ENCODE peak calls at places on chromosomes 3 and 15, in five cellular contexts. L, V, K, T and Q are unnamed samples.

GRCh38 chr3:52237659-52238172 is 1.2 kb downstream of the TWF2 start:
- DNase-seq in V (peak), K (peak), L (peak), T (peak), Q (peak)

GRCh38 chr3:60742606-60743145 is 508.6 kb downstream of the FHIT start:
- DNase-seq in T (no peak), K (peak), L (peak), V (no peak), Q (no peak)

GRCh38 chr3:98657429-98657828 is 64.0 kb upstream of the CPOX start:
- DNase-seq in V (no peak), L (peak), T (peak), K (no peak), Q (no peak)

GRCh38 chr3:42680256-42680655 is 5.1 kb upstream of the KLHL40 start:
- DNase-seq in K (no peak), V (no peak), L (no peak), T (no peak), Q (no peak)

GRCh38 chr15:34314491-34314890 is 23.1 kb downstream of the SLC12A6 start:
- DNase-seq in T (no peak), V (no peak), K (no peak), L (no peak), Q (no peak)

GRCh38 chr3:27623085-27623753 is 98.9 kb downstream of the EOMES start:
- DNase-seq in K (peak), T (peak), V (no peak), L (no peak), Q (peak)

GRCh38 chr3:14791343-14791945 is 27.3 kb upstream of the FGD5 start:
- DNase-seq in K (peak), L (peak), V (peak), T (peak), Q (no peak)

GRCh38 chr3:55486101-55486856 is 827 bp downstream of the WNT5A start:
- DNase-seq in K (peak), L (peak), T (peak), V (peak), Q (peak)

GRCh38 chr3:126121074-126121473 is 37.1 kb upstream of the SLC41A3 start:
- DNase-seq in V (no peak), K (no peak), T (no peak), L (no peak), Q (peak)

GRCh38 chr3:176693416-176693815 is 503.9 kb downstream of the TBL1XR1 start:
- DNase-seq in T (no peak), K (no peak), L (no peak), V (no peak), Q (no peak)

GRCh38 chr3:191958980-191959671 is 498.2 kb downstream of the PYDC2 start:
- DNase-seq in L (peak), T (no peak), V (no peak), K (no peak), Q (no peak)

GRCh38 chr15:40984963-40985362 is 31.7 kb downstream of the CHAC1 start:
- DNase-seq in K (peak), L (no peak), V (no peak), T (no peak), Q (no peak)

GRCh38 chr15:40906947-40907802 is 12.9 kb downstream of the VPS18 start:
- DNase-seq in T (peak), K (no peak), L (no peak), V (no peak), Q (no peak)

GRCh38 chr15:63291507-63291906 is 14.1 kb downstream of the APH1B start:
- DNase-seq in T (no peak), V (no peak), K (peak), L (no peak), Q (no peak)

GRCh38 chr3:172709776-172710708 is 825 bp downstream of the NCEH1 start:
- DNase-seq in T (peak), K (no peak), L (peak), V (peak), Q (peak)

GRCh38 chr3:21919383-21919782 is 168.4 kb upstream of the ZNF385D start:
- DNase-seq in T (no peak), L (no peak), K (no peak), V (no peak), Q (no peak)

GRCh38 chr15:42456971-42457370 is 34.0 kb downstream of the ZNF106 start:
- DNase-seq in L (no peak), V (no peak), K (no peak), T (no peak), Q (no peak)

GRCh38 chr15:42461261-42461660 is 29.7 kb downstream of the ZNF106 start:
- DNase-seq in K (no peak), L (no peak), T (no peak), V (no peak), Q (no peak)

GRCh38 chr15:42457445-42458442 is 33.2 kb downstream of the ZNF106 start:
- DNase-seq in V (peak), K (peak), L (peak), T (peak), Q (peak)

GRCh38 chr15:42453826-42454225 is 37.1 kb downstream of the ZNF106 start:
- DNase-seq in T (no peak), L (no peak), V (no peak), K (no peak), Q (no peak)

DNA sequence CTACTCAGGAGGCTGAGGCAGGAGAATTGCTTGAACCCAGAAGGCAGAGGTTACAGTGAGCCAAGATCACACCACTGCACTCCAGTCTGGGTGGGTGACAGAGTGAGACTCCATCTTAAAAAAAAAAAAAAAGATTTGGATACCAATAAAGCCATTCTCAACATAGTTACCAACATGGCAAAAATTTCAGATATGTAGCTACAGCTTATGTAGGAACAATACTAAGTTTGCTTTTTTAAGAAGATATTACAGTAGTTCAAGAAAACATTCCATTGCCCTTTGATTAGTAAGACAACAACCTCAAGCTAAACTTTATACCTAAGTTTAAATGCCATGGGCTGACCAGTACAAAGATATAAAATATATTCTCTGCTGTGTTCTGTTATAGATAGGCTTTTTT is 34.4 kb downstream of the ZNF106 start:
- DNase-seq in T (no peak), K (no peak), V (no peak), L (no peak), Q (no peak)
- H3K4me3 ChIP-seq in T (no peak), K (peak), V (no peak), L (no peak), Q (peak)

DNA sequence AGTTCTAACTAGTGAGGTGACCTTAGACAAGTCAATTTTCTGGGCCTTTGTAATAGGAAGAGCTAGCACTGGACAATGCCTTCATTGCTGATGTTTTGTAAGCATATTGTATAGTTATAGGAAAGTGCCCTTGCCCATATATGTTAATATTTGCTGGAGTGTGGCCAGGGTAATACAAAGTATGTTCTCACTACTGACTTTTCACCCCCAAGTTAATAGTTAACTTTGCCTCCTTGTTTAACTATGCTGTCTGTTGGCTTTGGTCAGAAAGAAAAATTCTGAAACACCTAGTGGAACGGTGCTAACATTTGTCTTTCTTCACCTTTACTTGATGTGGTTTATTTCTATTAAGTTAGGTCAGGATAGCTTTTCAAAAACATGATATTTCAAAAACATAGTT is 287.4 kb upstream of the CTNNB1 start:
- DNase-seq in V (no peak), L (no peak), K (no peak), T (no peak), Q (no peak)
- H3K4me3 ChIP-seq in V (no peak), L (no peak), K (no peak), T (no peak), Q (no peak)

GRCh38 chr3:195259146-195259563 is 11.8 kb downstream of the XXYLT1 start:
- DNase-seq in V (no peak), L (no peak), K (peak), T (no peak), Q (no peak)
- H3K4me3 ChIP-seq in V (peak), L (peak), K (peak), T (no peak), Q (peak)

DNA sequence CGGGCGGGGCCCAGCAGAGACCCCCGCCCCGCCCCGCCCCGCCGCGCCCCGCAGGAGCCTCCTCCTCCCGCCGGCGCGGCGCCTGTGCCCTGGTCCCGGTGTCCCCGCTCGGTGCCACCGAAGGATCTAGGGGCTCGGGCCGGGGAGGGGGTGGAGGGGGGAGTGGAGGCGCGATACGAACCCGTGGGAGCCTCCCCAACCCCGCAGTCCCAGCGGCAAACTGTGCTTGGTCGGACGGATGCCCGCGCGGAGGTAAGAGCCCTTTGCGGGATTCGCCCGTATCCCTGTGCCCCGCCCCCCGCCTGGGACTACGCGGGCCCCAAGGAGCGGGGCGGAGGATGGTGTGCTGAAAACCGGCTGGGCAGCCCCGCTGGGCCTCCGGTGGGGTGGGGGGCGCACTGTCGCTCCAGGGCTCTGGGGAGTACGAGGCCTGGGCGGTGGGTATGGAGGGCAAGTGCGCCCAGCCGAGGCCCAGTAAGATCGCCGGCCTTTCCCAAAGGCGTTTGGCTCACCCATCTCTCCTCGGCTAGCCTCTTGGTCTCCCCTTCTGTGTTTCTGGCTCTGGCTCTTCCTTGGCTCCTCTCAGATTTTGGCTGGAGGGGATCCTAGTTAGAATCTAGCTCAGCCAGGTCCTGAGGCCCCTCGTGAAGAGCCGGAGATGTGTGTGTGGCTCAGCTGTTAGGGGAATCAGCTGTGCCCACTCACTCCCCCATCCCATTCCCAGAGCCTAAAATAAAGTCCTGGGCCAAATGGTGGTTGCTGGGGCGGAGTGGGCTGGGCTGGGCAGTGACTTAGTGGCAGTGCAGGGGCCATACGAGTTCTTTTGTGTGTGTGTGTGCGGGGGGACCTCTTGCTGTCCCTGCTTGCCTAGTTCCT is 65.7 kb upstream of the POLG start:
- DNase-seq in T (no peak), V (no peak), L (peak), K (no peak), Q (no peak)
- H3K4me3 ChIP-seq in T (no peak), V (peak), L (peak), K (no peak), Q (peak)

GRCh38 chr3:178465260-178466180 is 70.7 kb upstream of the KCNMB2 start:
- DNase-seq in V (no peak), K (no peak), L (no peak), T (no peak), Q (no peak)
- H3K4me3 ChIP-seq in V (no peak), K (no peak), L (no peak), T (no peak), Q (no peak)

DNA sequence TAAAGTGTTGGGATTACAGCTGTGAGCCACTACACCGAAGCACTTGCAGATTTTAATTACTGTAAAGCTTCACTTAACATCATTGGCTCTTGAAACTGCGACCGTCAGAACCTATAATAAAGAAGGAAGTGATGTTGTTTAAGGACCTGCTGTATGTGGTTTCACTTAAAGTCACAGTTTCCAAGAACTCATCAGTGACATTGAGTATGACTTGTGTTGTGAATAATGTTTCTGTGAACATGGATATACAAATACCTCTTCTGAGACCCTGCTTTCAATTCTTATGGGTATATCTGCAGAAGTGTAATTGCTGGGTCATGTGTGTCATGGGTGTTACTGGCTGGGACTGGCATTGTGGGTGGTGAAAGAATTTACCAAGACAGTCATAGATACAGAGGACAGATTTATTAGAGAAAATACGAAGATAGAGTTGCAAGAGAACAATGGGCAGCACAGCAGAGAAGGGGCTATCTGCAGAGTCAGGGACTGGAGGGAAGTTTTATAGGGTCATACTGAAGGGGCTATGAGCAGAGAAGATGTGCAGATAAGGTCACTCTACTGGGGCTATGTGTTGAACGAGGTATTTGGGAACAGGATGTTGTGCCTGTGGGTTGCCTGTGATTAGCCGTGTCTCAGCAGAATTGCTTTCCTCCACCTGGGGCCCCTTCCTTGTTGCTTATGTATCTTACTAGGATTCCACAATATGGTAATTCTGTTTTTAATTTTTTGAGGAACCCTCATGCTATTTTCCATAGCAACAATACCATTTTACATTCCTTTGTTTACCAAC is 4.5 kb downstream of the NDUFB5 start:
- DNase-seq in V (no peak), L (no peak), T (no peak), K (no peak), Q (no peak)
- H3K4me3 ChIP-seq in V (no peak), L (no peak), T (no peak), K (no peak), Q (no peak)

GRCh38 chr3:48446043-48446424 is 503 bp upstream of the ATRIP start:
- DNase-seq in V (no peak), K (no peak), T (no peak), L (no peak), Q (no peak)

GRCh38 chr3:48445277-48445882 is 1.2 kb upstream of the ATRIP start:
- DNase-seq in L (no peak), K (no peak), T (no peak), V (no peak), Q (no peak)

GRCh38 chr3:48439820-48440589 is at the start of the genes CCDC51 and TMA7:
- DNase-seq in V (peak), K (peak), L (peak), T (peak), Q (peak)

GRCh38 chr3:48440590-48440958 is 517 bp downstream of the TMA7 start:
- DNase-seq in K (no peak), V (no peak), T (no peak), L (peak), Q (no peak)

GRCh38 chr3:48441940-48442339 is 1.9 kb downstream of the TMA7 start:
- DNase-seq in T (no peak), L (no peak), V (no peak), K (no peak), Q (no peak)
- H3K4me3 ChIP-seq in T (no peak), L (peak), V (no peak), K (no peak), Q (peak)